ENCODE peak calls at places on chromosomes 12 and 14, in six cellular contexts. One of them, this sample, is unnamed.

GRCh38 chr12:108375986-108376663 is 37.0 kb upstream of the CMKLR1 start:
- DNase-seq in activated T-helper 1 cell treated with anti-CD3 and anti-CD28 coated beads, Interleukin-12 subunit alpha, Interleukin-12 subunit beta, Interleukin-2, Interleukin-4 antibody, amounts not matched to agents 30 ng/mL and 10 ng/mL and 1 ng/mL, durations not matched to agents 14 hours and 24 hours and 36 hours: no peak
- DNase-seq in NCI-H1436: no peak
- DNase-seq in suprapubic skin: no peak
- DNase-seq in T-helper 9 cell: no peak
- DNase-seq in naive thymus-derived CD4-positive, alpha-beta T cell: no peak
- DNase-seq in this sample: no peak

GRCh38 chr14:49954171-49954631 is 61.3 kb downstream of the ARF6 start:
- DNase-seq in suprapubic skin: no peak
- DNase-seq in activated T-helper 1 cell treated with anti-CD3 and anti-CD28 coated beads, Interleukin-12 subunit alpha, Interleukin-12 subunit beta, Interleukin-2, Interleukin-4 antibody, amounts not matched to agents 30 ng/mL and 10 ng/mL and 1 ng/mL, durations not matched to agents 14 hours and 24 hours and 36 hours: no peak
- DNase-seq in naive thymus-derived CD4-positive, alpha-beta T cell: no peak
- DNase-seq in T-helper 9 cell: no peak
- DNase-seq in NCI-H1436: no peak
- DNase-seq in this sample: no peak

GRCh38 chr14:103207404-103208072 is 84.3 kb downstream of the TNFAIP2 start:
- DNase-seq in activated T-helper 1 cell treated with anti-CD3 and anti-CD28 coated beads, Interleukin-12 subunit alpha, Interleukin-12 subunit beta, Interleukin-2, Interleukin-4 antibody, amounts not matched to agents 30 ng/mL and 10 ng/mL and 1 ng/mL, durations not matched to agents 14 hours and 24 hours and 36 hours: no peak
- DNase-seq in NCI-H1436: no peak
- DNase-seq in naive thymus-derived CD4-positive, alpha-beta T cell: no peak
- DNase-seq in T-helper 9 cell: no peak
- DNase-seq in suprapubic skin: peak
- DNase-seq in this sample: no peak

GRCh38 chr14:99732436-99733220 is 48.5 kb downstream of the CYP46A1 start:
- DNase-seq in activated T-helper 1 cell treated with anti-CD3 and anti-CD28 coated beads, Interleukin-12 subunit alpha, Interleukin-12 subunit beta, Interleukin-2, Interleukin-4 antibody, amounts not matched to agents 30 ng/mL and 10 ng/mL and 1 ng/mL, durations not matched to agents 14 hours and 24 hours and 36 hours: no peak
- DNase-seq in NCI-H1436: no peak
- DNase-seq in suprapubic skin: peak
- DNase-seq in naive thymus-derived CD4-positive, alpha-beta T cell: no peak
- DNase-seq in T-helper 9 cell: no peak
- DNase-seq in this sample: no peak

GRCh38 chr12:40156031-40156764 is 50.3 kb upstream of the SLC2A13 start:
- DNase-seq in NCI-H1436: no peak
- DNase-seq in T-helper 9 cell: no peak
- DNase-seq in naive thymus-derived CD4-positive, alpha-beta T cell: no peak
- DNase-seq in suprapubic skin: no peak
- DNase-seq in activated T-helper 1 cell treated with anti-CD3 and anti-CD28 coated beads, Interleukin-12 subunit alpha, Interleukin-12 subunit beta, Interleukin-2, Interleukin-4 antibody, amounts not matched to agents 30 ng/mL and 10 ng/mL and 1 ng/mL, durations not matched to agents 14 hours and 24 hours and 36 hours: no peak
- DNase-seq in this sample: no peak

GRCh38 chr14:76867536-76868452 is 41.6 kb downstream of the LRRC74A start:
- DNase-seq in suprapubic skin: no peak
- DNase-seq in naive thymus-derived CD4-positive, alpha-beta T cell: peak
- DNase-seq in T-helper 9 cell: peak
- DNase-seq in NCI-H1436: no peak
- DNase-seq in activated T-helper 1 cell treated with anti-CD3 and anti-CD28 coated beads, Interleukin-12 subunit alpha, Interleukin-12 subunit beta, Interleukin-2, Interleukin-4 antibody, amounts not matched to agents 30 ng/mL and 10 ng/mL and 1 ng/mL, durations not matched to agents 14 hours and 24 hours and 36 hours: no peak
- DNase-seq in this sample: no peak

GRCh38 chr14:36208690-36209278 is 32.3 kb upstream of the PTCSC3 start:
- DNase-seq in naive thymus-derived CD4-positive, alpha-beta T cell: no peak
- DNase-seq in T-helper 9 cell: no peak
- DNase-seq in activated T-helper 1 cell treated with anti-CD3 and anti-CD28 coated beads, Interleukin-12 subunit alpha, Interleukin-12 subunit beta, Interleukin-2, Interleukin-4 antibody, amounts not matched to agents 30 ng/mL and 10 ng/mL and 1 ng/mL, durations not matched to agents 14 hours and 24 hours and 36 hours: no peak
- DNase-seq in NCI-H1436: peak
- DNase-seq in suprapubic skin: no peak
- DNase-seq in this sample: no peak

GRCh38 chr12:31317471-31318397 is 8.2 kb downstream of the SINHCAF start:
- DNase-seq in T-helper 9 cell: no peak
- DNase-seq in naive thymus-derived CD4-positive, alpha-beta T cell: peak
- DNase-seq in NCI-H1436: no peak
- DNase-seq in activated T-helper 1 cell treated with anti-CD3 and anti-CD28 coated beads, Interleukin-12 subunit alpha, Interleukin-12 subunit beta, Interleukin-2, Interleukin-4 antibody, amounts not matched to agents 30 ng/mL and 10 ng/mL and 1 ng/mL, durations not matched to agents 14 hours and 24 hours and 36 hours: no peak
- DNase-seq in suprapubic skin: no peak
- DNase-seq in this sample: peak

This sample was measured in globus pallidus.